ENCODE peak calls at places on chromosomes 11 and 22, in five cellular contexts. C, R, W, V and N are unnamed samples. For H3K4me1, the result is how much of the 10 kb centered on the place peaks cover.

GRCh38 chr11:130574740-130575139 is 126.3 kb downstream of the ADAMTS15 start:
- DNase-seq in W (no peak), R (no peak), V (no peak), C (no peak), N (no peak)

GRCh38 chr11:73001615-73002014 is 140.5 kb downstream of the FCHSD2 start:
- DNase-seq in V (no peak), R (peak), C (peak), W (no peak), N (no peak)

GRCh38 chr11:46729110-46730027 is 10.4 kb downstream of the F2 start:
- DNase-seq in W (no peak), R (no peak), V (no peak), C (peak), N (no peak)

GRCh38 chr22:16935209-16935608 is 72.8 kb downstream of the GAB4 start:
- DNase-seq in C (no peak), R (no peak), V (no peak), W (no peak), N (no peak)

GRCh38 chr11:73784080-73784634 is 3.5 kb upstream of the MRPL48 start:
- DNase-seq in C (no peak), R (peak), W (no peak), V (no peak), N (no peak)

GRCh38 chr22:33659423-33659822 is 260.9 kb downstream of the LARGE1 start:
- DNase-seq in R (no peak), W (no peak), C (peak), V (no peak), N (no peak)

GRCh38 chr11:114319716-114320328 is 23.6 kb downstream of the NNMT start:
- DNase-seq in V (no peak), R (no peak), C (no peak), W (no peak), N (no peak)

GRCh38 chr11:46666982-46667590 is 33.3 kb downstream of the ARHGAP1 start:
- DNase-seq in W (no peak), R (no peak), V (no peak), C (no peak), N (no peak)

GRCh38 chr22:27576815-27577564 is 224.6 kb downstream of the MN1 start:
- DNase-seq in W (no peak), C (peak), R (peak), V (no peak), N (no peak)

GRCh38 chr11:61139391-61139790 is 21.8 kb downstream of the VPS37C start:
- DNase-seq in R (no peak), V (no peak), W (no peak), C (no peak), N (no peak)

GRCh38 chr22:36143066-36143815 is 17.3 kb downstream of the APOL3 start:
- DNase-seq in C (no peak), R (no peak), W (no peak), V (no peak), N (no peak)

GRCh38 chr11:127074151-127074761 is 73.7 kb upstream of the KIRREL3 start:
- DNase-seq in C (peak), W (no peak), V (peak), R (peak), N (no peak)

GRCh38 chr22:40979871-40980270 is 28.7 kb downstream of the RBX1 start:
- DNase-seq in W (no peak), V (no peak), C (no peak), R (no peak), N (no peak)

GRCh38 chr11:10693509-10694071 is at the start of gene IRAG1:
- DNase-seq in R (no peak), V (peak), C (peak), W (no peak), N (no peak)

GRCh38 chr11:119147604-119148333 is 1.1 kb upstream of the ABCG4 start:
- DNase-seq in W (no peak), R (peak), V (peak), C (no peak), N (no peak)

GRCh38 chr11:69443138-69443967 is 38.1 kb upstream of the LINC01488 start:
- DNase-seq in C (peak), W (peak), R (peak), V (peak), N (no peak)

GRCh38 chr11:802018-802617 is 2.9 kb downstream of the PIDD1 start:
- DNase-seq in W (no peak), C (no peak), R (no peak), V (no peak), N (no peak)

GRCh38 chr11:5689551-5689983 is at the start of gene TRIM22:
- DNase-seq in R (peak), V (peak), C (peak), W (no peak), N (no peak)

GRCh38 chr11:33779849-33780528 is 5.7 kb upstream of the FBXO3 start:
- DNase-seq in V (no peak), C (peak), W (no peak), R (no peak), N (no peak)

GRCh38 chr11:72864692-72865655 is 50.8 kb downstream of the ATG16L2 start:
- DNase-seq in W (no peak), V (no peak), R (no peak), C (peak), N (no peak)

GRCh38 chr11:66242085-66242765 is 26.2 kb upstream of the RAB1B start:
- DNase-seq in V (no peak), C (no peak), W (no peak), R (no peak), N (no peak)

GRCh38 chr22:24516301-24516737 is 21.2 kb downstream of the UPB1 start:
- DNase-seq in V (no peak), R (no peak), C (peak), W (no peak), N (no peak)

GRCh38 chr11:72736452-72737069 is 15.6 kb downstream of the ARAP1 start:
- DNase-seq in V (no peak), R (peak), C (peak), W (no peak), N (no peak)

GRCh38 chr22:20032407-20032991 is 11.6 kb downstream of the TANGO2 start:
- DNase-seq in V (no peak), W (no peak), C (no peak), R (no peak), N (no peak)
- H3K4me1 ChIP-seq in V (under half), W (under half), C (under half), R (under half), N (under half)

GRCh38 chr22:45481661-45482060 is 21.0 kb upstream of the FBLN1 start:
- DNase-seq in V (no peak), W (no peak), R (no peak), C (no peak), N (no peak)

GRCh38 chr22:45484742-45485141 is 17.9 kb upstream of the FBLN1 start:
- DNase-seq in V (no peak), W (no peak), C (no peak), R (no peak), N (no peak)

GRCh38 chr22:45483918-45484499 is 18.7 kb upstream of the FBLN1 start:
- DNase-seq in W (no peak), V (no peak), R (no peak), C (no peak), N (no peak)

GRCh38 chr22:45482169-45482568 is 20.5 kb upstream of the FBLN1 start:
- DNase-seq in V (peak), R (no peak), C (no peak), W (no peak), N (no peak)

GRCh38 chr22:45483319-45483718 is 19.4 kb upstream of the FBLN1 start:
- DNase-seq in V (no peak), C (no peak), R (no peak), W (no peak), N (no peak)
- H3K4me3 ChIP-seq in V (no peak), C (no peak), R (no peak), W (no peak), N (no peak)

DNA sequence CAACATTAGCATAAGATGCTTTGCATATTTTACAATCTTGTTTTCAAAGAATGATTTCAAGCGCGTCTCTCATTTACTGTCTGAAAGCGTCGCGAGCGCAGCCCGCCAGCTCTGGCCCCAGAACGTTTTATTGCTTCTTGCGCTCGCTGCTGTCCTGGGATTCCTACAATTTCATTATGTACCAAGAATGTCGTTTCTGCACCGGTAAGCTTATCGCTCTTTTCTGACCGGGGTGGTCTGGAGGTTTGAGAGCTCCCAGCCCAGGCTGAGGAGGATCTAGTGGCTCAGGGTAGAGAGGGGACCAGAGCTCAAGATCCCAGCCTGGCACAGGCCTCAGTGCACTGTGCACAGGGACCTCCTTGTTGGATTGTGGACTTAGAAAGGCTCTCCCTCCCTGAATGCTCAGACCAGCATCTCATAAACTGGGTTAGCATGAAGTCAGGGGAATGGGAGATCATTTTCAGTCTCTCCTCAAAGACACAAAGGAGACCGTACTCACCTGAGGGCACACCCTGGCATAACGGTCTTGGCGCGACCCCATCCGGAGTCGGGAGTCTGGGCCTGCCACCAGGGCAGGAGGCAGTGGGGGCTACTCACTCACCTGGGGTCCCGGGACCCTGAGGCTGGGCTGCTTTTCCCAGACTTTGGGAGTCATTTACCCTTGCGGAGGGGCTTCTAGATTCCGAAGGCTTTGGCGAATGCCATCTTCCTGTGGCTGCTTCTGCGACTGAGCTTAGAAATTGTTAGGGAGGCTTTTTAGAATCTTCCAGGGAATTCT is 817.4 kb downstream of the BRD1 start:
- DNase-seq in R (no peak), W (peak), V (no peak), C (no peak), N (no peak)
- TF ChIP-seq EZH2 in R (no peak), W (no peak), V (no peak), C (no peak), N (no peak)

DNA sequence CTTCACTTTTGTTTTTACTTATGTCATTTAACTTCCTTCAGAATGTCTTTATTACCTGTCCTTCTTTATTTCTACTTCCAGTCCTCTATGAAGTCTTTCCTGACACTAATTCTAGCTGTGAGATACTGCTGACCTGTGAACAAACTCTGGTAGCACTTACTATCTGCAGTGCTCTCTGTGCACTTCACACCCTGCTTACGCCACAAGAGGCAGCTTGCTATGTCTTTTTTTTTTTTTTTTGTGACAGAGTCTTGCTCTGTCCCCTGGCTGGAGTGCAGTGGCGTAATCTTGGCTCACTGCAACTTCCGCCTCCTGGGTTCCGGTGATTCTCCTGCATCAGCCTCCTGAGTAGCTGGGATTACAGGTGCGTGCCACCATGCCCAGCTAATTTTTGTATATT is 10.7 kb downstream of the STIM1 start:
- DNase-seq in C (no peak), R (no peak), V (no peak), W (no peak), N (no peak)
- H3K4me1 ChIP-seq in C (under half), R (under half), V (under half), W (under half), N (under half)

GRCh38 chr11:64869571-64870175 is 8.7 kb downstream of the EHD1 start:
- DNase-seq in W (no peak), C (no peak), V (peak), R (peak), N (no peak)
- H3K4me3 ChIP-seq in W (no peak), C (no peak), V (no peak), R (no peak), N (no peak)